ENCODE peak calls at places on chromosomes 12 and 14, in nine cellular contexts. One of them, this sample, is unnamed.

GRCh38 chr12:107779077-107779840 is 4.8 kb downstream of the ASCL4 start:
- DNase-seq in psoas muscle: no peak
- DNase-seq in activated CD8-positive, alpha-beta memory T cell treated with anti-CD3 and anti-CD28 coated beads, Interleukin-2, amount 50 U/mL, for 48 hours: no peak
- DNase-seq in C1 segment of cervical spinal cord: no peak
- DNase-seq in cardiac muscle cell: no peak
- DNase-seq in neural crest cell: no peak
- DNase-seq in upper lobe of right lung: no peak
- DNase-seq in amniotic epithelial cell: no peak
- DNase-seq in stimulated activated CD8-positive, alpha-beta memory T cell treated with anti-CD3 and anti-CD28 coated beads, Interleukin-15, amount 100 ng/mL, for 48 hours: no peak
- DNase-seq in this sample: no peak

GRCh38 chr12:125755512-125755911 is 690.3 kb downstream of the AACS start:
- DNase-seq in psoas muscle: no peak
- DNase-seq in activated CD8-positive, alpha-beta memory T cell treated with anti-CD3 and anti-CD28 coated beads, Interleukin-2, amount 50 U/mL, for 48 hours: no peak
- DNase-seq in C1 segment of cervical spinal cord: no peak
- DNase-seq in cardiac muscle cell: no peak
- DNase-seq in neural crest cell: no peak
- DNase-seq in upper lobe of right lung: no peak
- DNase-seq in amniotic epithelial cell: no peak
- DNase-seq in stimulated activated CD8-positive, alpha-beta memory T cell treated with anti-CD3 and anti-CD28 coated beads, Interleukin-15, amount 100 ng/mL, for 48 hours: no peak
- DNase-seq in this sample: no peak

GRCh38 chr12:120211904-120212283 is 11.0 kb upstream of the RPLP0 start:
- DNase-seq in psoas muscle: no peak
- DNase-seq in activated CD8-positive, alpha-beta memory T cell treated with anti-CD3 and anti-CD28 coated beads, Interleukin-2, amount 50 U/mL, for 48 hours: no peak
- DNase-seq in C1 segment of cervical spinal cord: no peak
- DNase-seq in cardiac muscle cell: no peak
- DNase-seq in neural crest cell: no peak
- DNase-seq in upper lobe of right lung: peak
- DNase-seq in amniotic epithelial cell: no peak
- DNase-seq in stimulated activated CD8-positive, alpha-beta memory T cell treated with anti-CD3 and anti-CD28 coated beads, Interleukin-15, amount 100 ng/mL, for 48 hours: no peak
- DNase-seq in this sample: no peak

GRCh38 chr12:3145036-3145435 is 67.9 kb downstream of the TSPAN9 start:
- DNase-seq in psoas muscle: no peak
- DNase-seq in activated CD8-positive, alpha-beta memory T cell treated with anti-CD3 and anti-CD28 coated beads, Interleukin-2, amount 50 U/mL, for 48 hours: no peak
- DNase-seq in C1 segment of cervical spinal cord: no peak
- DNase-seq in cardiac muscle cell: no peak
- DNase-seq in neural crest cell: no peak
- DNase-seq in upper lobe of right lung: no peak
- DNase-seq in amniotic epithelial cell: no peak
- DNase-seq in stimulated activated CD8-positive, alpha-beta memory T cell treated with anti-CD3 and anti-CD28 coated beads, Interleukin-15, amount 100 ng/mL, for 48 hours: no peak
- DNase-seq in this sample: no peak

GRCh38 chr12:97276621-97277020 is 186.0 kb upstream of the RMST start:
- DNase-seq in psoas muscle: no peak
- DNase-seq in activated CD8-positive, alpha-beta memory T cell treated with anti-CD3 and anti-CD28 coated beads, Interleukin-2, amount 50 U/mL, for 48 hours: no peak
- DNase-seq in C1 segment of cervical spinal cord: no peak
- DNase-seq in cardiac muscle cell: no peak
- DNase-seq in neural crest cell: no peak
- DNase-seq in upper lobe of right lung: no peak
- DNase-seq in amniotic epithelial cell: no peak
- DNase-seq in stimulated activated CD8-positive, alpha-beta memory T cell treated with anti-CD3 and anti-CD28 coated beads, Interleukin-15, amount 100 ng/mL, for 48 hours: no peak
- DNase-seq in this sample: no peak

GRCh38 chr12:80262372-80263170 is 163.2 kb downstream of the OTOGL start:
- DNase-seq in psoas muscle: no peak
- DNase-seq in activated CD8-positive, alpha-beta memory T cell treated with anti-CD3 and anti-CD28 coated beads, Interleukin-2, amount 50 U/mL, for 48 hours: no peak
- DNase-seq in C1 segment of cervical spinal cord: no peak
- DNase-seq in cardiac muscle cell: no peak
- DNase-seq in neural crest cell: no peak
- DNase-seq in upper lobe of right lung: no peak
- DNase-seq in amniotic epithelial cell: no peak
- DNase-seq in stimulated activated CD8-positive, alpha-beta memory T cell treated with anti-CD3 and anti-CD28 coated beads, Interleukin-15, amount 100 ng/mL, for 48 hours: no peak
- DNase-seq in this sample: no peak

GRCh38 chr14:99282261-99283050 is 10.5 kb upstream of the BCL11B start:
- DNase-seq in psoas muscle: no peak
- DNase-seq in activated CD8-positive, alpha-beta memory T cell treated with anti-CD3 and anti-CD28 coated beads, Interleukin-2, amount 50 U/mL, for 48 hours: no peak
- DNase-seq in C1 segment of cervical spinal cord: no peak
- DNase-seq in cardiac muscle cell: no peak
- DNase-seq in neural crest cell: no peak
- DNase-seq in upper lobe of right lung: no peak
- DNase-seq in amniotic epithelial cell: no peak
- DNase-seq in stimulated activated CD8-positive, alpha-beta memory T cell treated with anti-CD3 and anti-CD28 coated beads, Interleukin-15, amount 100 ng/mL, for 48 hours: no peak
- DNase-seq in this sample: no peak

GRCh38 chr12:132251310-132251709 is 78.1 kb downstream of the GALNT9 start:
- DNase-seq in psoas muscle: no peak
- DNase-seq in activated CD8-positive, alpha-beta memory T cell treated with anti-CD3 and anti-CD28 coated beads, Interleukin-2, amount 50 U/mL, for 48 hours: no peak
- DNase-seq in C1 segment of cervical spinal cord: no peak
- DNase-seq in cardiac muscle cell: no peak
- DNase-seq in neural crest cell: no peak
- DNase-seq in upper lobe of right lung: no peak
- DNase-seq in amniotic epithelial cell: no peak
- DNase-seq in stimulated activated CD8-positive, alpha-beta memory T cell treated with anti-CD3 and anti-CD28 coated beads, Interleukin-15, amount 100 ng/mL, for 48 hours: no peak
- DNase-seq in this sample: no peak

GRCh38 chr14:57122129-57122528 is 146.6 kb downstream of the EXOC5 start:
- DNase-seq in psoas muscle: no peak
- DNase-seq in activated CD8-positive, alpha-beta memory T cell treated with anti-CD3 and anti-CD28 coated beads, Interleukin-2, amount 50 U/mL, for 48 hours: no peak
- DNase-seq in C1 segment of cervical spinal cord: no peak
- DNase-seq in cardiac muscle cell: no peak
- DNase-seq in neural crest cell: no peak
- DNase-seq in upper lobe of right lung: no peak
- DNase-seq in amniotic epithelial cell: no peak
- DNase-seq in stimulated activated CD8-positive, alpha-beta memory T cell treated with anti-CD3 and anti-CD28 coated beads, Interleukin-15, amount 100 ng/mL, for 48 hours: no peak
- DNase-seq in this sample: no peak

GRCh38 chr12:57518920-57519757 is 1.2 kb downstream of the DDIT3 start:
- DNase-seq in psoas muscle: peak
- DNase-seq in activated CD8-positive, alpha-beta memory T cell treated with anti-CD3 and anti-CD28 coated beads, Interleukin-2, amount 50 U/mL, for 48 hours: peak
- DNase-seq in C1 segment of cervical spinal cord: no peak
- DNase-seq in cardiac muscle cell: peak
- DNase-seq in neural crest cell: peak
- DNase-seq in upper lobe of right lung: no peak
- DNase-seq in amniotic epithelial cell: peak
- DNase-seq in stimulated activated CD8-positive, alpha-beta memory T cell treated with anti-CD3 and anti-CD28 coated beads, Interleukin-15, amount 100 ng/mL, for 48 hours: no peak
- DNase-seq in this sample: peak

GRCh38 chr14:76919811-76920571 is 93.8 kb downstream of the LRRC74A start:
- DNase-seq in psoas muscle: peak
- DNase-seq in activated CD8-positive, alpha-beta memory T cell treated with anti-CD3 and anti-CD28 coated beads, Interleukin-2, amount 50 U/mL, for 48 hours: no peak
- DNase-seq in C1 segment of cervical spinal cord: no peak
- DNase-seq in cardiac muscle cell: peak
- DNase-seq in neural crest cell: no peak
- DNase-seq in upper lobe of right lung: no peak
- DNase-seq in amniotic epithelial cell: peak
- DNase-seq in stimulated activated CD8-positive, alpha-beta memory T cell treated with anti-CD3 and anti-CD28 coated beads, Interleukin-15, amount 100 ng/mL, for 48 hours: no peak
- DNase-seq in this sample: no peak

GRCh38 chr12:48118491-48118890 is 673 bp upstream of the PFKM start:
- DNase-seq in psoas muscle: no peak
- DNase-seq in activated CD8-positive, alpha-beta memory T cell treated with anti-CD3 and anti-CD28 coated beads, Interleukin-2, amount 50 U/mL, for 48 hours: no peak
- DNase-seq in C1 segment of cervical spinal cord: no peak
- DNase-seq in cardiac muscle cell: peak
- DNase-seq in neural crest cell: no peak
- DNase-seq in upper lobe of right lung: no peak
- DNase-seq in amniotic epithelial cell: no peak
- DNase-seq in stimulated activated CD8-positive, alpha-beta memory T cell treated with anti-CD3 and anti-CD28 coated beads, Interleukin-15, amount 100 ng/mL, for 48 hours: no peak
- DNase-seq in this sample: peak

GRCh38 chr12:55619352-55620138 is 17.1 kb upstream of the OR10P1 start:
- DNase-seq in psoas muscle: no peak
- DNase-seq in activated CD8-positive, alpha-beta memory T cell treated with anti-CD3 and anti-CD28 coated beads, Interleukin-2, amount 50 U/mL, for 48 hours: no peak
- DNase-seq in C1 segment of cervical spinal cord: no peak
- DNase-seq in cardiac muscle cell: peak
- DNase-seq in neural crest cell: peak
- DNase-seq in upper lobe of right lung: no peak
- DNase-seq in amniotic epithelial cell: peak
- DNase-seq in stimulated activated CD8-positive, alpha-beta memory T cell treated with anti-CD3 and anti-CD28 coated beads, Interleukin-15, amount 100 ng/mL, for 48 hours: no peak
- DNase-seq in this sample: peak

GRCh38 chr14:77212097-77212873 is 30.7 kb downstream of the TMEM63C start:
- DNase-seq in psoas muscle: no peak
- DNase-seq in activated CD8-positive, alpha-beta memory T cell treated with anti-CD3 and anti-CD28 coated beads, Interleukin-2, amount 50 U/mL, for 48 hours: no peak
- DNase-seq in C1 segment of cervical spinal cord: no peak
- DNase-seq in cardiac muscle cell: no peak
- DNase-seq in neural crest cell: no peak
- DNase-seq in upper lobe of right lung: no peak
- DNase-seq in amniotic epithelial cell: no peak
- DNase-seq in stimulated activated CD8-positive, alpha-beta memory T cell treated with anti-CD3 and anti-CD28 coated beads, Interleukin-15, amount 100 ng/mL, for 48 hours: no peak
- DNase-seq in this sample: no peak

GRCh38 chr12:5807090-5807414 is 138.0 kb downstream of the ANO2 start:
- DNase-seq in psoas muscle: no peak
- DNase-seq in activated CD8-positive, alpha-beta memory T cell treated with anti-CD3 and anti-CD28 coated beads, Interleukin-2, amount 50 U/mL, for 48 hours: no peak
- DNase-seq in C1 segment of cervical spinal cord: no peak
- DNase-seq in cardiac muscle cell: no peak
- DNase-seq in neural crest cell: no peak
- DNase-seq in upper lobe of right lung: no peak
- DNase-seq in amniotic epithelial cell: no peak
- DNase-seq in stimulated activated CD8-positive, alpha-beta memory T cell treated with anti-CD3 and anti-CD28 coated beads, Interleukin-15, amount 100 ng/mL, for 48 hours: no peak
- DNase-seq in this sample: no peak

GRCh38 chr12:122437656-122438121 is 15.2 kb upstream of the CLIP1 start:
- DNase-seq in psoas muscle: peak
- DNase-seq in activated CD8-positive, alpha-beta memory T cell treated with anti-CD3 and anti-CD28 coated beads, Interleukin-2, amount 50 U/mL, for 48 hours: no peak
- DNase-seq in C1 segment of cervical spinal cord: peak
- DNase-seq in cardiac muscle cell: peak
- DNase-seq in neural crest cell: no peak
- DNase-seq in upper lobe of right lung: peak
- DNase-seq in amniotic epithelial cell: no peak
- DNase-seq in stimulated activated CD8-positive, alpha-beta memory T cell treated with anti-CD3 and anti-CD28 coated beads, Interleukin-15, amount 100 ng/mL, for 48 hours: no peak
- DNase-seq in this sample: no peak

GRCh38 chr12:89768586-89769482 is 60.2 kb upstream of the ATP2B1 start:
- DNase-seq in psoas muscle: no peak
- DNase-seq in activated CD8-positive, alpha-beta memory T cell treated with anti-CD3 and anti-CD28 coated beads, Interleukin-2, amount 50 U/mL, for 48 hours: no peak
- DNase-seq in C1 segment of cervical spinal cord: no peak
- DNase-seq in cardiac muscle cell: peak
- DNase-seq in neural crest cell: no peak
- DNase-seq in upper lobe of right lung: no peak
- DNase-seq in amniotic epithelial cell: peak
- DNase-seq in stimulated activated CD8-positive, alpha-beta memory T cell treated with anti-CD3 and anti-CD28 coated beads, Interleukin-15, amount 100 ng/mL, for 48 hours: peak
- DNase-seq in this sample: peak

GRCh38 chr14:99628832-99629618 is 15.9 kb upstream of the HHIPL1 start:
- DNase-seq in psoas muscle: peak
- DNase-seq in activated CD8-positive, alpha-beta memory T cell treated with anti-CD3 and anti-CD28 coated beads, Interleukin-2, amount 50 U/mL, for 48 hours: peak
- DNase-seq in C1 segment of cervical spinal cord: peak
- DNase-seq in cardiac muscle cell: peak
- DNase-seq in neural crest cell: peak
- DNase-seq in upper lobe of right lung: peak
- DNase-seq in amniotic epithelial cell: peak
- DNase-seq in stimulated activated CD8-positive, alpha-beta memory T cell treated with anti-CD3 and anti-CD28 coated beads, Interleukin-15, amount 100 ng/mL, for 48 hours: peak
- DNase-seq in this sample: peak

GRCh38 chr12:49089831-49090773 is 4.5 kb downstream of the DHH start:
- DNase-seq in psoas muscle: peak
- DNase-seq in activated CD8-positive, alpha-beta memory T cell treated with anti-CD3 and anti-CD28 coated beads, Interleukin-2, amount 50 U/mL, for 48 hours: peak
- DNase-seq in C1 segment of cervical spinal cord: no peak
- DNase-seq in cardiac muscle cell: peak
- DNase-seq in neural crest cell: peak
- DNase-seq in upper lobe of right lung: peak
- DNase-seq in amniotic epithelial cell: peak
- DNase-seq in stimulated activated CD8-positive, alpha-beta memory T cell treated with anti-CD3 and anti-CD28 coated beads, Interleukin-15, amount 100 ng/mL, for 48 hours: no peak
- DNase-seq in this sample: no peak

GRCh38 chr14:62436256-62436655 is 609.0 kb downstream of the KCNH5 start:
- DNase-seq in psoas muscle: no peak
- DNase-seq in activated CD8-positive, alpha-beta memory T cell treated with anti-CD3 and anti-CD28 coated beads, Interleukin-2, amount 50 U/mL, for 48 hours: no peak
- DNase-seq in C1 segment of cervical spinal cord: no peak
- DNase-seq in cardiac muscle cell: no peak
- DNase-seq in neural crest cell: no peak
- DNase-seq in upper lobe of right lung: no peak
- DNase-seq in amniotic epithelial cell: no peak
- DNase-seq in stimulated activated CD8-positive, alpha-beta memory T cell treated with anti-CD3 and anti-CD28 coated beads, Interleukin-15, amount 100 ng/mL, for 48 hours: no peak
- DNase-seq in this sample: no peak

GRCh38 chr14:85175556-85175955 is 354.4 kb upstream of the FLRT2 start:
- DNase-seq in psoas muscle: no peak
- DNase-seq in activated CD8-positive, alpha-beta memory T cell treated with anti-CD3 and anti-CD28 coated beads, Interleukin-2, amount 50 U/mL, for 48 hours: no peak
- DNase-seq in C1 segment of cervical spinal cord: no peak
- DNase-seq in cardiac muscle cell: peak
- DNase-seq in neural crest cell: no peak
- DNase-seq in upper lobe of right lung: no peak
- DNase-seq in amniotic epithelial cell: peak
- DNase-seq in stimulated activated CD8-positive, alpha-beta memory T cell treated with anti-CD3 and anti-CD28 coated beads, Interleukin-15, amount 100 ng/mL, for 48 hours: no peak
- DNase-seq in this sample: no peak

GRCh38 chr12:71958993-71959588 is 20.4 kb downstream of the TPH2 start:
- DNase-seq in psoas muscle: no peak
- DNase-seq in activated CD8-positive, alpha-beta memory T cell treated with anti-CD3 and anti-CD28 coated beads, Interleukin-2, amount 50 U/mL, for 48 hours: no peak
- DNase-seq in C1 segment of cervical spinal cord: no peak
- DNase-seq in cardiac muscle cell: no peak
- DNase-seq in neural crest cell: no peak
- DNase-seq in upper lobe of right lung: no peak
- DNase-seq in amniotic epithelial cell: no peak
- DNase-seq in stimulated activated CD8-positive, alpha-beta memory T cell treated with anti-CD3 and anti-CD28 coated beads, Interleukin-15, amount 100 ng/mL, for 48 hours: no peak
- DNase-seq in this sample: no peak

GRCh38 chr12:91973813-91974212 is 171.8 kb downstream of the BTG1 start:
- DNase-seq in psoas muscle: no peak
- DNase-seq in activated CD8-positive, alpha-beta memory T cell treated with anti-CD3 and anti-CD28 coated beads, Interleukin-2, amount 50 U/mL, for 48 hours: no peak
- DNase-seq in C1 segment of cervical spinal cord: no peak
- DNase-seq in cardiac muscle cell: no peak
- DNase-seq in neural crest cell: no peak
- DNase-seq in upper lobe of right lung: no peak
- DNase-seq in amniotic epithelial cell: no peak
- DNase-seq in stimulated activated CD8-positive, alpha-beta memory T cell treated with anti-CD3 and anti-CD28 coated beads, Interleukin-15, amount 100 ng/mL, for 48 hours: no peak
- DNase-seq in this sample: no peak

GRCh38 chr14:93132472-93133065 is 16.8 kb upstream of the ITPK1 start:
- DNase-seq in psoas muscle: no peak
- DNase-seq in activated CD8-positive, alpha-beta memory T cell treated with anti-CD3 and anti-CD28 coated beads, Interleukin-2, amount 50 U/mL, for 48 hours: no peak
- DNase-seq in C1 segment of cervical spinal cord: no peak
- DNase-seq in cardiac muscle cell: peak
- DNase-seq in neural crest cell: peak
- DNase-seq in upper lobe of right lung: no peak
- DNase-seq in amniotic epithelial cell: peak
- DNase-seq in stimulated activated CD8-positive, alpha-beta memory T cell treated with anti-CD3 and anti-CD28 coated beads, Interleukin-15, amount 100 ng/mL, for 48 hours: no peak
- DNase-seq in this sample: peak

GRCh38 chr14:100904307-100905019 is 941 bp upstream of the RTL1 start:
- DNase-seq in psoas muscle: no peak
- DNase-seq in activated CD8-positive, alpha-beta memory T cell treated with anti-CD3 and anti-CD28 coated beads, Interleukin-2, amount 50 U/mL, for 48 hours: no peak
- DNase-seq in C1 segment of cervical spinal cord: no peak
- DNase-seq in cardiac muscle cell: no peak
- DNase-seq in neural crest cell: peak
- DNase-seq in upper lobe of right lung: no peak
- DNase-seq in amniotic epithelial cell: no peak
- DNase-seq in stimulated activated CD8-positive, alpha-beta memory T cell treated with anti-CD3 and anti-CD28 coated beads, Interleukin-15, amount 100 ng/mL, for 48 hours: no peak
- DNase-seq in this sample: peak

GRCh38 chr12:112979281-112979680 is 962 bp downstream of the OAS2 start:
- DNase-seq in psoas muscle: no peak
- DNase-seq in activated CD8-positive, alpha-beta memory T cell treated with anti-CD3 and anti-CD28 coated beads, Interleukin-2, amount 50 U/mL, for 48 hours: peak
- DNase-seq in C1 segment of cervical spinal cord: peak
- DNase-seq in cardiac muscle cell: no peak
- DNase-seq in neural crest cell: no peak
- DNase-seq in upper lobe of right lung: no peak
- DNase-seq in amniotic epithelial cell: no peak
- DNase-seq in stimulated activated CD8-positive, alpha-beta memory T cell treated with anti-CD3 and anti-CD28 coated beads, Interleukin-15, amount 100 ng/mL, for 48 hours: no peak
- DNase-seq in this sample: no peak

GRCh38 chr12:93243689-93244513 is 133.8 kb upstream of the NUDT4 start:
- DNase-seq in psoas muscle: no peak
- DNase-seq in activated CD8-positive, alpha-beta memory T cell treated with anti-CD3 and anti-CD28 coated beads, Interleukin-2, amount 50 U/mL, for 48 hours: no peak
- DNase-seq in C1 segment of cervical spinal cord: peak
- DNase-seq in cardiac muscle cell: peak
- DNase-seq in neural crest cell: no peak
- DNase-seq in upper lobe of right lung: no peak
- DNase-seq in amniotic epithelial cell: peak
- DNase-seq in stimulated activated CD8-positive, alpha-beta memory T cell treated with anti-CD3 and anti-CD28 coated beads, Interleukin-15, amount 100 ng/mL, for 48 hours: no peak
- DNase-seq in this sample: no peak

GRCh38 chr12:46831335-46832083 is 5.7 kb upstream of the SLC38A4 start:
- DNase-seq in psoas muscle: peak
- DNase-seq in activated CD8-positive, alpha-beta memory T cell treated with anti-CD3 and anti-CD28 coated beads, Interleukin-2, amount 50 U/mL, for 48 hours: peak
- DNase-seq in C1 segment of cervical spinal cord: no peak
- DNase-seq in cardiac muscle cell: peak
- DNase-seq in neural crest cell: peak
- DNase-seq in upper lobe of right lung: peak
- DNase-seq in amniotic epithelial cell: peak
- DNase-seq in stimulated activated CD8-positive, alpha-beta memory T cell treated with anti-CD3 and anti-CD28 coated beads, Interleukin-15, amount 100 ng/mL, for 48 hours: no peak
- DNase-seq in this sample: no peak

GRCh38 chr12:102501773-102502172 is 21.4 kb upstream of the IGF1 start:
- DNase-seq in psoas muscle: no peak
- DNase-seq in activated CD8-positive, alpha-beta memory T cell treated with anti-CD3 and anti-CD28 coated beads, Interleukin-2, amount 50 U/mL, for 48 hours: no peak
- DNase-seq in C1 segment of cervical spinal cord: no peak
- DNase-seq in cardiac muscle cell: no peak
- DNase-seq in neural crest cell: no peak
- DNase-seq in upper lobe of right lung: no peak
- DNase-seq in amniotic epithelial cell: peak
- DNase-seq in stimulated activated CD8-positive, alpha-beta memory T cell treated with anti-CD3 and anti-CD28 coated beads, Interleukin-15, amount 100 ng/mL, for 48 hours: no peak
- DNase-seq in this sample: peak

GRCh38 chr12:122265433-122265832 is 861 bp downstream of the VPS33A start:
- DNase-seq in psoas muscle: no peak
- DNase-seq in activated CD8-positive, alpha-beta memory T cell treated with anti-CD3 and anti-CD28 coated beads, Interleukin-2, amount 50 U/mL, for 48 hours: peak
- DNase-seq in C1 segment of cervical spinal cord: no peak
- DNase-seq in cardiac muscle cell: no peak
- DNase-seq in neural crest cell: no peak
- DNase-seq in upper lobe of right lung: no peak
- DNase-seq in amniotic epithelial cell: no peak
- DNase-seq in stimulated activated CD8-positive, alpha-beta memory T cell treated with anti-CD3 and anti-CD28 coated beads, Interleukin-15, amount 100 ng/mL, for 48 hours: no peak
- DNase-seq in this sample: no peak

GRCh38 chr14:67940476-67940875 is 120.9 kb downstream of the RAD51B start:
- DNase-seq in psoas muscle: no peak
- DNase-seq in activated CD8-positive, alpha-beta memory T cell treated with anti-CD3 and anti-CD28 coated beads, Interleukin-2, amount 50 U/mL, for 48 hours: no peak
- DNase-seq in C1 segment of cervical spinal cord: no peak
- DNase-seq in cardiac muscle cell: peak
- DNase-seq in neural crest cell: no peak
- DNase-seq in upper lobe of right lung: no peak
- DNase-seq in amniotic epithelial cell: peak
- DNase-seq in stimulated activated CD8-positive, alpha-beta memory T cell treated with anti-CD3 and anti-CD28 coated beads, Interleukin-15, amount 100 ng/mL, for 48 hours: no peak
- DNase-seq in this sample: no peak

This sample was measured in HEK293T.